ENCODE peak calls at places on chromosomes 6 and 20, in eight cellular contexts. One of them, this sample, is unnamed.
A peak's percentile ranks its signal among the peaks of the same experiment; 100 is the strongest.

GRCh38 chr6:80179691-80180090 is 73.2 kb downstream of the BCKDHB start:
- DNase-seq in tibial nerve: no peak
- DNase-seq in K562: no peak
- DNase-seq in A549: peak; percentile 1
- DNase-seq in sigmoid colon: no peak
- DNase-seq in HCT116: no peak
- DNase-seq in upper lobe of left lung: no peak
- DNase-seq in breast epithelium: no peak
- DNase-seq in this sample: no peak

GRCh38 chr6:19433101-19433500 is 404.1 kb upstream of the ID4 start:
- DNase-seq in HCT116: no peak
- DNase-seq in K562: no peak
- DNase-seq in sigmoid colon: no peak
- DNase-seq in breast epithelium: no peak
- DNase-seq in upper lobe of left lung: no peak
- DNase-seq in A549: no peak
- DNase-seq in tibial nerve: no peak
- DNase-seq in this sample: no peak

GRCh38 chr6:3297909-3298308 is 39.2 kb downstream of the PSMG4 start:
- DNase-seq in HCT116: no peak
- DNase-seq in K562: no peak
- DNase-seq in tibial nerve: no peak
- DNase-seq in A549: no peak
- DNase-seq in breast epithelium: peak; percentile 28
- DNase-seq in sigmoid colon: peak; percentile 54
- DNase-seq in upper lobe of left lung: no peak
- DNase-seq in this sample: no peak

GRCh38 chr6:158958504-158959386 is 41.3 kb downstream of the RSPH3 start:
- DNase-seq in sigmoid colon: no peak
- DNase-seq in tibial nerve: no peak
- DNase-seq in A549: no peak
- DNase-seq in K562: no peak
- DNase-seq in HCT116: no peak
- DNase-seq in breast epithelium: no peak
- DNase-seq in upper lobe of left lung: no peak
- DNase-seq in this sample: no peak

GRCh38 chr6:34929241-34929978 is 40.4 kb downstream of the ANKS1A start:
- DNase-seq in tibial nerve: no peak
- DNase-seq in breast epithelium: no peak
- DNase-seq in sigmoid colon: no peak
- DNase-seq in upper lobe of left lung: no peak
- DNase-seq in HCT116: no peak
- DNase-seq in A549: no peak
- DNase-seq in K562: no peak
- DNase-seq in this sample: no peak

GRCh38 chr20:34579191-34579661 is 20.7 kb downstream of the MAP1LC3A start:
- DNase-seq in upper lobe of left lung: no peak
- DNase-seq in tibial nerve: peak; percentile 35
- DNase-seq in HCT116: peak; percentile 28
- DNase-seq in sigmoid colon: no peak
- DNase-seq in K562: peak; percentile 17
- DNase-seq in A549: peak; percentile 69
- DNase-seq in breast epithelium: no peak
- DNase-seq in this sample: peak; percentile 61

GRCh38 chr6:4672772-4673171 is 103.4 kb upstream of the CDYL start:
- DNase-seq in tibial nerve: no peak
- DNase-seq in sigmoid colon: no peak
- DNase-seq in HCT116: no peak
- DNase-seq in upper lobe of left lung: no peak
- DNase-seq in K562: no peak
- DNase-seq in A549: no peak
- DNase-seq in breast epithelium: no peak
- DNase-seq in this sample: no peak

GRCh38 chr6:56913276-56914138 is 41.4 kb upstream of the BEND6 start:
- DNase-seq in HCT116: no peak
- DNase-seq in A549: no peak
- DNase-seq in breast epithelium: no peak
- DNase-seq in sigmoid colon: no peak
- DNase-seq in upper lobe of left lung: no peak
- DNase-seq in tibial nerve: no peak
- DNase-seq in K562: peak; percentile 45
- DNase-seq in this sample: no peak

GRCh38 chr6:18469486-18469885 is 82.3 kb downstream of the RNF144B start:
- DNase-seq in sigmoid colon: no peak
- DNase-seq in A549: no peak
- DNase-seq in upper lobe of left lung: no peak
- DNase-seq in tibial nerve: no peak
- DNase-seq in HCT116: no peak
- DNase-seq in K562: no peak
- DNase-seq in breast epithelium: no peak
- DNase-seq in this sample: no peak

GRCh38 chr20:25294459-25295385 is 46.8 kb downstream of the PYGB start:
- DNase-seq in breast epithelium: no peak
- DNase-seq in tibial nerve: no peak
- DNase-seq in HCT116: peak; percentile 35
- DNase-seq in upper lobe of left lung: no peak
- DNase-seq in A549: peak; percentile 76
- DNase-seq in K562: peak; percentile 72
- DNase-seq in sigmoid colon: no peak
- DNase-seq in this sample: peak; percentile 48

GRCh38 chr6:136226027-136226673 is 24.0 kb downstream of the MTFR2 start:
- DNase-seq in A549: peak; percentile 67
- DNase-seq in breast epithelium: no peak
- DNase-seq in tibial nerve: peak; percentile 75
- DNase-seq in HCT116: peak; percentile 36
- DNase-seq in upper lobe of left lung: peak; percentile 76
- DNase-seq in sigmoid colon: peak; percentile 73
- DNase-seq in K562: peak; percentile 75
- DNase-seq in this sample: peak; percentile 24

GRCh38 chr6:149271348-149272340 is 45.9 kb upstream of the TAB2 start:
- DNase-seq in breast epithelium: no peak
- DNase-seq in HCT116: no peak
- DNase-seq in A549: no peak
- DNase-seq in upper lobe of left lung: peak; percentile 41
- DNase-seq in sigmoid colon: no peak
- DNase-seq in K562: no peak
- DNase-seq in tibial nerve: peak; percentile 22
- DNase-seq in this sample: no peak

GRCh38 chr6:21317634-21318033 is 275.9 kb upstream of the SOX4 start:
- DNase-seq in upper lobe of left lung: no peak
- DNase-seq in breast epithelium: no peak
- DNase-seq in sigmoid colon: no peak
- DNase-seq in tibial nerve: no peak
- DNase-seq in HCT116: no peak
- DNase-seq in A549: no peak
- DNase-seq in K562: no peak
- DNase-seq in this sample: no peak

GRCh38 chr20:7694940-7695567 is 245.2 kb downstream of the HAO1 start:
- DNase-seq in sigmoid colon: no peak
- DNase-seq in tibial nerve: no peak
- DNase-seq in A549: no peak
- DNase-seq in K562: no peak
- DNase-seq in HCT116: no peak
- DNase-seq in upper lobe of left lung: no peak
- DNase-seq in breast epithelium: no peak
- DNase-seq in this sample: no peak

GRCh38 chr6:12138377-12138776 is 126.3 kb downstream of the HIVEP1 start:
- DNase-seq in tibial nerve: no peak
- DNase-seq in upper lobe of left lung: no peak
- DNase-seq in sigmoid colon: no peak
- DNase-seq in A549: no peak
- DNase-seq in K562: no peak
- DNase-seq in HCT116: no peak
- DNase-seq in breast epithelium: no peak
- DNase-seq in this sample: no peak

GRCh38 chr6:45650527-45651135 is 272.9 kb upstream of the SUPT3H start:
- DNase-seq in K562: no peak
- DNase-seq in HCT116: peak; percentile 16
- DNase-seq in breast epithelium: no peak
- DNase-seq in sigmoid colon: no peak
- DNase-seq in tibial nerve: no peak
- DNase-seq in upper lobe of left lung: no peak
- DNase-seq in A549: peak; percentile 60
- DNase-seq in this sample: no peak
- H3K27ac ChIP-seq in K562: no peak overlapping the region
- H3K27ac ChIP-seq in HCT116: no peak overlapping the region
- H3K27ac ChIP-seq in breast epithelium: no peak overlapping the region
- H3K27ac ChIP-seq in sigmoid colon: no peak overlapping the region
- H3K27ac ChIP-seq in tibial nerve: no peak overlapping the region
- H3K27ac ChIP-seq in upper lobe of left lung: no peak overlapping the region
- H3K27ac ChIP-seq in A549: peak overlapping the region; percentile 86
- H3K27ac ChIP-seq in this sample: no peak overlapping the region

DNA sequence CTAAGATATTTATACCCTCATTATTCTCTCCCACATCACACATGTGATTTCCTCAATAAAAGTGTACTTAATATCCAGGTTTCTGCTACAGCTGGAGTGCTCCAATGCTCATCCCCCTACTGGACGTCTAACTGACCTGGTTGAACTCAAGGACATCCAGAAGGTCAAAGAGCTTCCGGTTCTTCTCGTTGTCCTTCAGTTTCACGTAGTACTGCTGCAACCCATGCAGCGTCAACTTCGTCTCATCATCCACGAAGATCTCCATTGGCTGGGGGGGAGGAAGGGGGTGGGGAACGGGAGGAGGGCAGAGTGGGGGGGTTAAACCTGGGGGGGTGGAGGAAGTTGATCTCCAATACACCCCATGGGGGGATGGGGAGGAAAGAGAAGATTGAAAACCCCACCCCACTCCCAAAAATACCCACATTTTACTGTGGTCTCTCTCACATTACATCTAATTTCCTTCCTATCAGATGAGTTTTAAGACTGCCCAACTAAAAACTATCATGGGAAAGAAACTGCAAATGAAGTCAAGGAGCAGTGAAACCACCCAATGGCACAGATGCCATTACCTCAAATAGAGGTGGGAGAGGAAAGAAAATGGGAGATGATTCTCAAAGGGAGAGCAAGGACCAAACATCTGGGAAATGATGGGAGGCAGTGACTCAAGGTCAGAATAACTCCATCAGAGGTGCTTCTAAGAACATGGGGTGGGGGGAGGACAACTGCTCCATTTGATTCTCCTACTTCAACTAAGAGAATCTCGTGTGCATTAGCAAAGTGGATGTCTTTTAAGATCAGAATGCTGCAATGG is 4.1 kb downstream of the MCCD1 start:
- DNase-seq in K562: no peak
- DNase-seq in tibial nerve: no peak
- DNase-seq in HCT116: no peak
- DNase-seq in sigmoid colon: no peak
- DNase-seq in upper lobe of left lung: no peak
- DNase-seq in breast epithelium: no peak
- DNase-seq in A549: no peak
- DNase-seq in this sample: no peak
- TF ChIP-seq POLR2A in K562: peak; percentile 23
- TF ChIP-seq POLR2A in tibial nerve: no peak
- TF ChIP-seq POLR2A in HCT116: no peak
- TF ChIP-seq POLR2A in sigmoid colon: no peak
- TF ChIP-seq POLR2A in upper lobe of left lung: no peak
- TF ChIP-seq POLR2A in breast epithelium: no peak
- TF ChIP-seq POLR2A in A549: no peak
- TF ChIP-seq POLR2A in this sample: no peak

GRCh38 chr20:41175201-41175651 is 37.9 kb downstream of the PLCG1 start:
- DNase-seq in breast epithelium: peak; percentile 27
- DNase-seq in upper lobe of left lung: peak; percentile 10
- DNase-seq in K562: no peak
- DNase-seq in sigmoid colon: no peak
- DNase-seq in A549: no peak
- DNase-seq in HCT116: no peak
- DNase-seq in tibial nerve: peak; percentile 4
- DNase-seq in this sample: no peak
- H3K4me1 ChIP-seq in breast epithelium: peaks cover 4% of the 10 kb centered on the region
- H3K4me1 ChIP-seq in upper lobe of left lung: peaks cover 28% of the 10 kb centered on the region
- H3K4me1 ChIP-seq in K562: no peaks in the 10 kb centered on the region
- H3K4me1 ChIP-seq in sigmoid colon: no peaks in the 10 kb centered on the region
- H3K4me1 ChIP-seq in A549: peaks cover 13% of the 10 kb centered on the region
- H3K4me1 ChIP-seq in HCT116: peaks cover 3% of the 10 kb centered on the region
- H3K4me1 ChIP-seq in tibial nerve: peaks cover 42% of the 10 kb centered on the region
- H3K4me1 ChIP-seq in this sample: peaks cover 71% of the 10 kb centered on the region

GRCh38 chr6:220312-220711 is 72.0 kb upstream of the DUSP22 start:
- DNase-seq in A549: no peak
- DNase-seq in breast epithelium: no peak
- DNase-seq in tibial nerve: no peak
- DNase-seq in K562: no peak
- DNase-seq in HCT116: no peak
- DNase-seq in upper lobe of left lung: no peak
- DNase-seq in sigmoid colon: no peak
- DNase-seq in this sample: no peak

GRCh38 chr6:220736-221475 is 71.4 kb upstream of the DUSP22 start:
- DNase-seq in HCT116: no peak
- DNase-seq in upper lobe of left lung: no peak
- DNase-seq in breast epithelium: no peak
- DNase-seq in K562: no peak
- DNase-seq in tibial nerve: no peak
- DNase-seq in sigmoid colon: no peak
- DNase-seq in A549: no peak
- DNase-seq in this sample: no peak

GRCh38 chr6:223136-223535 is 69.2 kb upstream of the DUSP22 start:
- DNase-seq in upper lobe of left lung: no peak
- DNase-seq in K562: no peak
- DNase-seq in breast epithelium: no peak
- DNase-seq in HCT116: no peak
- DNase-seq in sigmoid colon: no peak
- DNase-seq in tibial nerve: no peak
- DNase-seq in A549: no peak
- DNase-seq in this sample: no peak

GRCh38 chr6:222468-222867 is 69.8 kb upstream of the DUSP22 start:
- DNase-seq in A549: no peak
- DNase-seq in breast epithelium: no peak
- DNase-seq in tibial nerve: no peak
- DNase-seq in HCT116: no peak
- DNase-seq in K562: no peak
- DNase-seq in sigmoid colon: no peak
- DNase-seq in upper lobe of left lung: no peak
- DNase-seq in this sample: no peak

DNA sequence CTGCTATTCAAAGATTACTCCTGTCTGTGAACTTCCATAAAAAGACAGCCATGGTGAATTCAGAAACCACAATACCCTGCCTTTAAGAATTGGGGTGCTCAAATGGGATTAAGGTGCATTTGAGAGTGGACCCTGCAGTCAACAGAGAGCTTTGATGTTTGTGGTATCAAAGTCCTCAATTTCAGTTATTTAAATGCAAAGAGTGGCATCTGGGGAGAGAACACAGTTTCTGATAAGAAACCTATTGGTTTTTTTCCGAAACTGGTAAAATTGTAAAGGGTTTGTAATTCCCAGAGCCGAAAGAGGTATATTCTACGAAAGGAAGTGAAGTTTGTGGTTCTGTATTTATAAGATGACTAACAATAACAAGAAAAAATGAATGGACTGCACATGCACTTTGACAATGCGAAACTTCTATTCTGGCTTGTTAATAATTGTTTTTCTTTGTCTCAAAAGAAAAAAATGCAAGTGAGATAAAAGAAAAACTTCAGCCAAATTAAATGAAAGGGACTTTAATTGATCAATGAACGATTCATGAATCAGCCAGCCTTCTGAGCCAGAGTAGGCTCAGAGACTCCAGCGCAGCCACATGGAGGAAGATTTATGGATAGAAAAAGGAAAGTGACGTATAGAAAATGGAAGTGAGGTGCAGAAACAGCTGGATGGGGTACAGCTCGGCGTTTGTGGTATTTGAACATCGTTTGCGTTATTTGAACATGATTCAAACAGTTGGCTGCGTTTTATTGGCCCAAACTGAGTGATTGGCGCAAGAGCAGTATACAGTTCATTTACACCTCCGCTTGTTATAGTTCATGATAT is 70.5 kb upstream of the DUSP22 start:
- DNase-seq in A549: no peak
- DNase-seq in HCT116: no peak
- DNase-seq in upper lobe of left lung: no peak
- DNase-seq in breast epithelium: no peak
- DNase-seq in K562: no peak
- DNase-seq in sigmoid colon: no peak
- DNase-seq in tibial nerve: no peak
- DNase-seq in this sample: no peak
- H3K27ac ChIP-seq in A549: no peak overlapping the region
- H3K27ac ChIP-seq in HCT116: no peak overlapping the region
- H3K27ac ChIP-seq in upper lobe of left lung: no peak overlapping the region
- H3K27ac ChIP-seq in breast epithelium: no peak overlapping the region
- H3K27ac ChIP-seq in K562: no peak overlapping the region
- H3K27ac ChIP-seq in sigmoid colon: no peak overlapping the region
- H3K27ac ChIP-seq in tibial nerve: no peak overlapping the region
- H3K27ac ChIP-seq in this sample: no peak overlapping the region

This sample was measured in gastrocnemius medialis.